ENCODE peak calls at places on chromosomes 11 and 22, in ten cellular contexts. One of them, this sample, is unnamed.

GRCh38 chr11:66070604-66071325 is 693 bp downstream of the PACS1 start:
- DNase-seq in CD4-positive, alpha-beta T cell: no peak
- DNase-seq in RWPE1: peak
- DNase-seq in lower leg skin: peak
- DNase-seq in Peyer's patch: no peak
- DNase-seq in A549: peak
- DNase-seq in cardiac fibroblast: peak
- DNase-seq in body of pancreas: peak
- DNase-seq in CD8-positive, alpha-beta T cell: no peak
- DNase-seq in ascending aorta: peak
- DNase-seq in this sample: peak

GRCh38 chr11:10459029-10459970 is 4.2 kb downstream of the AMPD3 start:
- DNase-seq in RWPE1: no peak
- DNase-seq in lower leg skin: peak
- DNase-seq in ascending aorta: no peak
- DNase-seq in body of pancreas: no peak
- DNase-seq in CD8-positive, alpha-beta T cell: peak
- DNase-seq in Peyer's patch: no peak
- DNase-seq in A549: no peak
- DNase-seq in cardiac fibroblast: peak
- DNase-seq in CD4-positive, alpha-beta T cell: peak
- DNase-seq in this sample: peak

GRCh38 chr11:2574043-2574552 is 125.7 kb downstream of the KCNQ1OT1 start:
- DNase-seq in CD8-positive, alpha-beta T cell: no peak
- DNase-seq in ascending aorta: peak
- DNase-seq in lower leg skin: peak
- DNase-seq in RWPE1: no peak
- DNase-seq in A549: no peak
- DNase-seq in cardiac fibroblast: no peak
- DNase-seq in CD4-positive, alpha-beta T cell: no peak
- DNase-seq in body of pancreas: peak
- DNase-seq in Peyer's patch: no peak
- DNase-seq in this sample: no peak

GRCh38 chr22:27542602-27543001 is 259.0 kb downstream of the MN1 start:
- DNase-seq in CD4-positive, alpha-beta T cell: no peak
- DNase-seq in ascending aorta: no peak
- DNase-seq in RWPE1: no peak
- DNase-seq in A549: no peak
- DNase-seq in body of pancreas: no peak
- DNase-seq in cardiac fibroblast: peak
- DNase-seq in Peyer's patch: no peak
- DNase-seq in CD8-positive, alpha-beta T cell: no peak
- DNase-seq in lower leg skin: no peak
- DNase-seq in this sample: no peak

GRCh38 chr22:47030881-47031627 is 268.6 kb downstream of the TBC1D22A start:
- DNase-seq in CD8-positive, alpha-beta T cell: no peak
- DNase-seq in body of pancreas: no peak
- DNase-seq in cardiac fibroblast: no peak
- DNase-seq in Peyer's patch: peak
- DNase-seq in RWPE1: no peak
- DNase-seq in ascending aorta: no peak
- DNase-seq in lower leg skin: no peak
- DNase-seq in CD4-positive, alpha-beta T cell: no peak
- DNase-seq in A549: no peak
- DNase-seq in this sample: no peak

GRCh38 chr11:67082071-67082791 is 25.6 kb downstream of the RHOD start:
- DNase-seq in CD8-positive, alpha-beta T cell: no peak
- DNase-seq in lower leg skin: no peak
- DNase-seq in A549: no peak
- DNase-seq in cardiac fibroblast: no peak
- DNase-seq in body of pancreas: no peak
- DNase-seq in ascending aorta: no peak
- DNase-seq in RWPE1: no peak
- DNase-seq in CD4-positive, alpha-beta T cell: no peak
- DNase-seq in Peyer's patch: no peak
- DNase-seq in this sample: no peak

GRCh38 chr11:36453678-36454077 is 56.4 kb downstream of the TRAF6 start:
- DNase-seq in Peyer's patch: no peak
- DNase-seq in A549: no peak
- DNase-seq in CD4-positive, alpha-beta T cell: no peak
- DNase-seq in CD8-positive, alpha-beta T cell: no peak
- DNase-seq in body of pancreas: no peak
- DNase-seq in lower leg skin: no peak
- DNase-seq in cardiac fibroblast: peak
- DNase-seq in RWPE1: no peak
- DNase-seq in ascending aorta: no peak
- DNase-seq in this sample: no peak

GRCh38 chr22:47437636-47438035 is 675.2 kb downstream of the TBC1D22A start:
- DNase-seq in CD8-positive, alpha-beta T cell: no peak
- DNase-seq in A549: no peak
- DNase-seq in Peyer's patch: no peak
- DNase-seq in ascending aorta: no peak
- DNase-seq in RWPE1: no peak
- DNase-seq in lower leg skin: no peak
- DNase-seq in cardiac fibroblast: no peak
- DNase-seq in body of pancreas: no peak
- DNase-seq in CD4-positive, alpha-beta T cell: no peak
- DNase-seq in this sample: no peak

GRCh38 chr11:7657306-7658025 is 15.8 kb downstream of the CYB5R2 start:
- DNase-seq in cardiac fibroblast: peak
- DNase-seq in ascending aorta: no peak
- DNase-seq in CD4-positive, alpha-beta T cell: no peak
- DNase-seq in RWPE1: peak
- DNase-seq in lower leg skin: peak
- DNase-seq in body of pancreas: peak
- DNase-seq in Peyer's patch: peak
- DNase-seq in A549: peak
- DNase-seq in CD8-positive, alpha-beta T cell: no peak
- DNase-seq in this sample: peak

GRCh38 chr11:71336176-71336995 is 84.0 kb upstream of the SHANK2 start:
- DNase-seq in cardiac fibroblast: no peak
- DNase-seq in body of pancreas: no peak
- DNase-seq in CD8-positive, alpha-beta T cell: no peak
- DNase-seq in RWPE1: peak
- DNase-seq in Peyer's patch: no peak
- DNase-seq in ascending aorta: peak
- DNase-seq in lower leg skin: peak
- DNase-seq in CD4-positive, alpha-beta T cell: no peak
- DNase-seq in A549: no peak
- DNase-seq in this sample: no peak

GRCh38 chr11:13720940-13721339 is 52.5 kb downstream of the FAR1 start:
- DNase-seq in cardiac fibroblast: peak
- DNase-seq in lower leg skin: no peak
- DNase-seq in Peyer's patch: no peak
- DNase-seq in A549: no peak
- DNase-seq in CD4-positive, alpha-beta T cell: no peak
- DNase-seq in body of pancreas: no peak
- DNase-seq in RWPE1: peak
- DNase-seq in CD8-positive, alpha-beta T cell: no peak
- DNase-seq in ascending aorta: no peak
- DNase-seq in this sample: no peak

GRCh38 chr11:111596319-111596718 is 5.9 kb upstream of the SIK2 start:
- DNase-seq in A549: no peak
- DNase-seq in RWPE1: no peak
- DNase-seq in CD4-positive, alpha-beta T cell: no peak
- DNase-seq in Peyer's patch: no peak
- DNase-seq in CD8-positive, alpha-beta T cell: no peak
- DNase-seq in body of pancreas: no peak
- DNase-seq in lower leg skin: no peak
- DNase-seq in ascending aorta: no peak
- DNase-seq in cardiac fibroblast: no peak
- DNase-seq in this sample: no peak

GRCh38 chr22:35900483-35901168 is 128.0 kb downstream of the RBFOX2 start:
- DNase-seq in CD8-positive, alpha-beta T cell: no peak
- DNase-seq in cardiac fibroblast: peak
- DNase-seq in lower leg skin: no peak
- DNase-seq in CD4-positive, alpha-beta T cell: no peak
- DNase-seq in Peyer's patch: no peak
- DNase-seq in ascending aorta: no peak
- DNase-seq in A549: no peak
- DNase-seq in body of pancreas: no peak
- DNase-seq in RWPE1: peak
- DNase-seq in this sample: no peak

GRCh38 chr22:39236321-39237275 is 8.2 kb downstream of the PDGFB start:
- DNase-seq in cardiac fibroblast: peak
- DNase-seq in RWPE1: no peak
- DNase-seq in A549: no peak
- DNase-seq in Peyer's patch: no peak
- DNase-seq in lower leg skin: no peak
- DNase-seq in CD8-positive, alpha-beta T cell: peak
- DNase-seq in body of pancreas: no peak
- DNase-seq in ascending aorta: no peak
- DNase-seq in CD4-positive, alpha-beta T cell: peak
- DNase-seq in this sample: peak

GRCh38 chr22:27224485-27225364 is 567.3 kb downstream of the MIAT start:
- DNase-seq in A549: no peak
- DNase-seq in lower leg skin: no peak
- DNase-seq in cardiac fibroblast: peak
- DNase-seq in body of pancreas: no peak
- DNase-seq in CD8-positive, alpha-beta T cell: no peak
- DNase-seq in ascending aorta: no peak
- DNase-seq in Peyer's patch: no peak
- DNase-seq in CD4-positive, alpha-beta T cell: no peak
- DNase-seq in RWPE1: no peak
- DNase-seq in this sample: no peak

GRCh38 chr22:38034278-38034882 is 22.8 kb upstream of the PICK1 start:
- DNase-seq in A549: peak
- DNase-seq in cardiac fibroblast: peak
- DNase-seq in Peyer's patch: peak
- DNase-seq in ascending aorta: peak
- DNase-seq in CD4-positive, alpha-beta T cell: no peak
- DNase-seq in body of pancreas: peak
- DNase-seq in lower leg skin: no peak
- DNase-seq in CD8-positive, alpha-beta T cell: no peak
- DNase-seq in RWPE1: peak
- DNase-seq in this sample: no peak

GRCh38 chr22:25702571-25703167 is 39.3 kb upstream of the MYO18B start:
- DNase-seq in ascending aorta: no peak
- DNase-seq in body of pancreas: no peak
- DNase-seq in lower leg skin: no peak
- DNase-seq in RWPE1: peak
- DNase-seq in Peyer's patch: no peak
- DNase-seq in CD8-positive, alpha-beta T cell: no peak
- DNase-seq in cardiac fibroblast: no peak
- DNase-seq in A549: no peak
- DNase-seq in CD4-positive, alpha-beta T cell: no peak
- DNase-seq in this sample: peak

GRCh38 chr11:313787-314547 is at the start of gene IFITM1:
- DNase-seq in RWPE1: peak
- DNase-seq in CD4-positive, alpha-beta T cell: peak
- DNase-seq in CD8-positive, alpha-beta T cell: peak
- DNase-seq in lower leg skin: no peak
- DNase-seq in Peyer's patch: peak
- DNase-seq in ascending aorta: no peak
- DNase-seq in cardiac fibroblast: peak
- DNase-seq in A549: no peak
- DNase-seq in body of pancreas: no peak
- DNase-seq in this sample: peak

GRCh38 chr11:16511109-16511806 is 154.9 kb upstream of the SOX6 start:
- DNase-seq in ascending aorta: no peak
- DNase-seq in CD8-positive, alpha-beta T cell: no peak
- DNase-seq in A549: no peak
- DNase-seq in RWPE1: peak
- DNase-seq in cardiac fibroblast: peak
- DNase-seq in lower leg skin: no peak
- DNase-seq in CD4-positive, alpha-beta T cell: no peak
- DNase-seq in body of pancreas: no peak
- DNase-seq in Peyer's patch: no peak
- DNase-seq in this sample: no peak

GRCh38 chr11:122494171-122494570 is 161.4 kb upstream of the UBASH3B start:
- DNase-seq in body of pancreas: no peak
- DNase-seq in CD8-positive, alpha-beta T cell: no peak
- DNase-seq in CD4-positive, alpha-beta T cell: no peak
- DNase-seq in RWPE1: no peak
- DNase-seq in A549: no peak
- DNase-seq in cardiac fibroblast: no peak
- DNase-seq in ascending aorta: peak
- DNase-seq in lower leg skin: no peak
- DNase-seq in Peyer's patch: no peak
- DNase-seq in this sample: no peak

GRCh38 chr11:134380785-134381184 is 31.3 kb downstream of the B3GAT1 start:
- DNase-seq in CD8-positive, alpha-beta T cell: no peak
- DNase-seq in body of pancreas: no peak
- DNase-seq in cardiac fibroblast: no peak
- DNase-seq in Peyer's patch: no peak
- DNase-seq in A549: no peak
- DNase-seq in RWPE1: no peak
- DNase-seq in lower leg skin: no peak
- DNase-seq in ascending aorta: no peak
- DNase-seq in CD4-positive, alpha-beta T cell: no peak
- DNase-seq in this sample: no peak

GRCh38 chr11:39541945-39542351 is 1917.5 kb downstream of the LRRC4C start:
- DNase-seq in Peyer's patch: no peak
- DNase-seq in CD4-positive, alpha-beta T cell: no peak
- DNase-seq in A549: no peak
- DNase-seq in body of pancreas: no peak
- DNase-seq in cardiac fibroblast: no peak
- DNase-seq in CD8-positive, alpha-beta T cell: no peak
- DNase-seq in lower leg skin: no peak
- DNase-seq in RWPE1: peak
- DNase-seq in ascending aorta: no peak
- DNase-seq in this sample: no peak
- TF ChIP-seq CTCF in Peyer's patch: no peak
- TF ChIP-seq CTCF in CD4-positive, alpha-beta T cell: no peak
- TF ChIP-seq CTCF in A549: no peak
- TF ChIP-seq CTCF in body of pancreas: no peak
- TF ChIP-seq CTCF in cardiac fibroblast: no peak
- TF ChIP-seq CTCF in CD8-positive, alpha-beta T cell: no peak
- TF ChIP-seq CTCF in lower leg skin: no peak
- TF ChIP-seq CTCF in RWPE1: no peak
- TF ChIP-seq CTCF in ascending aorta: no peak
- TF ChIP-seq CTCF in this sample: no peak

GRCh38 chr11:56624661-56625110 is 10.0 kb upstream of the OR5M1 start:
- DNase-seq in body of pancreas: no peak
- DNase-seq in CD8-positive, alpha-beta T cell: no peak
- DNase-seq in ascending aorta: no peak
- DNase-seq in A549: peak
- DNase-seq in Peyer's patch: no peak
- DNase-seq in CD4-positive, alpha-beta T cell: no peak
- DNase-seq in RWPE1: peak
- DNase-seq in lower leg skin: no peak
- DNase-seq in cardiac fibroblast: peak
- DNase-seq in this sample: peak
- TF ChIP-seq CTCF in body of pancreas: peak
- TF ChIP-seq CTCF in CD8-positive, alpha-beta T cell: no peak
- TF ChIP-seq CTCF in ascending aorta: peak
- TF ChIP-seq CTCF in A549: peak
- TF ChIP-seq CTCF in Peyer's patch: peak
- TF ChIP-seq CTCF in CD4-positive, alpha-beta T cell: no peak
- TF ChIP-seq CTCF in RWPE1: peak
- TF ChIP-seq CTCF in lower leg skin: no peak
- TF ChIP-seq CTCF in cardiac fibroblast: peak
- TF ChIP-seq CTCF in this sample: no peak

GRCh38 chr11:118108513-118108912 is 21.8 kb upstream of the SMIM35 start:
- DNase-seq in ascending aorta: no peak
- DNase-seq in body of pancreas: no peak
- DNase-seq in lower leg skin: no peak
- DNase-seq in Peyer's patch: no peak
- DNase-seq in RWPE1: no peak
- DNase-seq in CD4-positive, alpha-beta T cell: no peak
- DNase-seq in A549: no peak
- DNase-seq in CD8-positive, alpha-beta T cell: no peak
- DNase-seq in cardiac fibroblast: no peak
- DNase-seq in this sample: no peak
- TF ChIP-seq CTCF in ascending aorta: no peak
- TF ChIP-seq CTCF in body of pancreas: no peak
- TF ChIP-seq CTCF in lower leg skin: no peak
- TF ChIP-seq CTCF in Peyer's patch: no peak
- TF ChIP-seq CTCF in RWPE1: no peak
- TF ChIP-seq CTCF in CD4-positive, alpha-beta T cell: no peak
- TF ChIP-seq CTCF in A549: no peak
- TF ChIP-seq CTCF in CD8-positive, alpha-beta T cell: no peak
- TF ChIP-seq CTCF in cardiac fibroblast: no peak
- TF ChIP-seq CTCF in this sample: no peak

GRCh38 chr11:64644348-64645242 is 53.6 kb downstream of the SLC22A12 start:
- DNase-seq in lower leg skin: peak
- DNase-seq in cardiac fibroblast: no peak
- DNase-seq in CD4-positive, alpha-beta T cell: no peak
- DNase-seq in ascending aorta: no peak
- DNase-seq in A549: peak
- DNase-seq in CD8-positive, alpha-beta T cell: no peak
- DNase-seq in Peyer's patch: no peak
- DNase-seq in body of pancreas: no peak
- DNase-seq in RWPE1: no peak
- DNase-seq in this sample: peak
- TF ChIP-seq CTCF in lower leg skin: no peak
- TF ChIP-seq CTCF in cardiac fibroblast: no peak
- TF ChIP-seq CTCF in CD4-positive, alpha-beta T cell: no peak
- TF ChIP-seq CTCF in ascending aorta: peak
- TF ChIP-seq CTCF in A549: no peak
- TF ChIP-seq CTCF in CD8-positive, alpha-beta T cell: no peak
- TF ChIP-seq CTCF in Peyer's patch: no peak
- TF ChIP-seq CTCF in body of pancreas: no peak
- TF ChIP-seq CTCF in RWPE1: no peak
- TF ChIP-seq CTCF in this sample: no peak

This sample was measured in GM20000.